ENCODE peak calls at places on chromosomes 4 and X, in eight cellular contexts. U, Z, B, Y, I, C, D and E are unnamed samples. For H3K4me1, the result is how much of the 10 kb centered on the place peaks cover.

GRCh38 chrX:48713847-48714246 is 17.3 kb downstream of the SUV39H1 start:
- DNase-seq in Z (no peak), B (no peak), U (no peak), D (no peak), C (no peak), Y (no peak), I (no peak), E (no peak)

GRCh38 chr4:79225360-79225759 is 100.5 kb downstream of the NAA11 start:
- DNase-seq in Z (no peak), U (no peak), D (no peak), C (no peak), Y (no peak), B (no peak), I (no peak), E (no peak)

GRCh38 chr4:55545133-55545532 is 1.6 kb downstream of the CLOCK start:
- DNase-seq in U (no peak), Z (no peak), Y (no peak), B (no peak), I (no peak), D (peak), C (no peak), E (no peak)

GRCh38 chr4:174222266-174222872 is 61.1 kb downstream of the FBXO8 start:
- DNase-seq in C (no peak), D (peak), Z (no peak), U (no peak), B (no peak), I (peak), Y (no peak), E (no peak)

GRCh38 chr4:94452476-94453300 is 946 bp downstream of the PDLIM5 start:
- DNase-seq in U (peak), I (peak), Y (peak), B (peak), Z (peak), D (peak), C (peak), E (peak)

GRCh38 chr4:77959566-77960338 is 97.1 kb downstream of the MRPL1 start:
- DNase-seq in C (peak), Z (no peak), D (peak), I (peak), Y (no peak), U (no peak), B (no peak), E (no peak)

GRCh38 chr4:55635760-55636621 is at the start of gene NMU:
- DNase-seq in U (peak), I (peak), Y (peak), D (no peak), C (peak), B (no peak), Z (peak), E (peak)

GRCh38 chrX:21985332-21985777 is 44.8 kb downstream of the SMS start:
- DNase-seq in U (peak), Y (no peak), B (peak), D (peak), C (peak), I (peak), Z (peak), E (peak)

GRCh38 chr4:112214397-112215264 is 17.0 kb upstream of the AP1AR start:
- DNase-seq in I (peak), Y (no peak), C (no peak), D (peak), U (no peak), Z (no peak), B (no peak), E (no peak)

GRCh38 chr4:158810487-158811215 is 41.8 kb downstream of the FNIP2 start:
- DNase-seq in C (peak), B (peak), D (peak), I (peak), U (peak), Y (no peak), Z (peak), E (peak)

GRCh38 chr4:34105311-34105710 is 2139.0 kb downstream of the ARAP2 start:
- DNase-seq in B (no peak), D (no peak), Z (no peak), U (no peak), C (no peak), Y (no peak), I (no peak), E (no peak)

GRCh38 chrX:139204903-139205667 is 325.5 kb upstream of the F9 start:
- DNase-seq in I (peak), D (no peak), Y (peak), U (peak), Z (peak), C (peak), B (peak), E (peak)

GRCh38 chr4:102789317-102789717 is 28.5 kb upstream of the MANBA start:
- DNase-seq in Y (no peak), B (no peak), C (no peak), Z (no peak), D (peak), U (no peak), I (peak), E (no peak)

GRCh38 chr4:25993564-25994185 is 79.7 kb downstream of the SMIM20 start:
- DNase-seq in Z (no peak), B (no peak), Y (no peak), C (no peak), U (peak), I (peak), D (no peak), E (no peak)

GRCh38 chr4:123783936-123784335 is 387.3 kb downstream of the SPRY1 start:
- DNase-seq in U (no peak), Y (no peak), C (no peak), Z (no peak), B (no peak), I (no peak), D (peak), E (no peak)

GRCh38 chr4:8897768-8898167 is 26.1 kb upstream of the HMX1 start:
- DNase-seq in U (no peak), Z (no peak), B (no peak), I (no peak), Y (no peak), C (no peak), D (no peak), E (no peak)

GRCh38 chrX:14702145-14702544 is 170.7 kb downstream of the FANCB start:
- DNase-seq in C (no peak), D (no peak), Y (no peak), B (no peak), I (no peak), Z (no peak), U (no peak), E (no peak)

GRCh38 chr4:139833131-139833930 is 167.7 kb downstream of the MGST2 start:
- DNase-seq in D (no peak), I (no peak), B (no peak), Y (no peak), Z (no peak), U (no peak), C (no peak), E (no peak)

DNA sequence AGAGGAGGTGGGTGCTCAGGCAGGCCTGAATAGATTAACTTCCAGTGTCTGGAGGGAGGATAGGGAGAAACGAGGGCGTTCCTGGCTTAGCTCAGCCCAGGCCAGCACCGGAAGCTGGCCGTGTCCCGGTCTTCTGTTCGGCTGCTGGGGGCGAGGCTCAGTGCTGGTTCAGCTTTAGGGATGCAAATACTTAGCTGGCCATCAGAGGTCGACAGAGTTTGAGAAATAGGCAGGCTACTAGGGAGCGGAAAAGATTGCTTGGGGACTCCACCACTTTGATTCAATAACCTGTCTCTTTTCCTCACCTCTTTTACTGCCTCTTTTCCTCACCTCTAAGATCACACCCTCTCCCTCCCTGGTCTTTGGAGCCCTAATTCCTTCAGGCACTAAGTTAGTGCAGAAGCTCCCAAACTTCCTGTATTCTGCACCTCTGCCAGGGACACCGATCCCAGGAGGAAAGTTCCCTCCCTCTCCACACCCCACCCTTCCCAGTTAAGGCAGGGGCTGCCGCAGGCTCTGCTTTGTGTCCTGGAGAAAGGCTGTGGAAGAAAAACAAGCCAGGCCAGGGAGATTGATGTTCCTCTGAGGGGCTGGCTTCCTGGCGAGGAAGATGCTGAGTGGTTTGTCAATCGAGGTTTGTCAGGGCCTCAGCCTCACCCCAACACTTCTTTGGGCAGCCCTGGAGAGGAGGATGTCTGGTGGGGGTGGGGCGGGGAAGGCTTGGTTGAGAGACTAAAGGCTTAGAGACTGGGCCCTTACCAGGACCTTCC is 6.0 kb upstream of the EFNB1 start:
- DNase-seq in Y (no peak), D (peak), Z (peak), C (no peak), B (peak), I (peak), U (no peak), E (peak)
- TF ChIP-seq CTCF in Y (peak), D (peak), Z (peak), C (peak), B (peak), I (peak), U (peak), E (peak)

GRCh38 chr4:145732001-145732400 is 52.1 kb downstream of the C4orf51 start:
- DNase-seq in C (no peak), U (no peak), B (no peak), D (no peak), Y (no peak), Z (no peak), I (no peak), E (no peak)

GRCh38 chr4:145732895-145733880 is 53.2 kb downstream of the C4orf51 start:
- DNase-seq in C (peak), B (peak), D (peak), I (peak), U (peak), Z (peak), Y (peak), E (peak)

GRCh38 chr4:145731026-145731425 is 51.1 kb downstream of the C4orf51 start:
- DNase-seq in Y (no peak), I (peak), Z (no peak), D (peak), C (peak), U (peak), B (no peak), E (no peak)

GRCh38 chr4:145734051-145734450 is 54.1 kb downstream of the C4orf51 start:
- DNase-seq in D (no peak), Z (no peak), I (no peak), U (no peak), B (no peak), C (no peak), Y (no peak), E (no peak)

GRCh38 chr4:145732416-145732815 is 52.5 kb downstream of the C4orf51 start:
- DNase-seq in C (no peak), Y (no peak), B (no peak), U (peak), I (no peak), Z (no peak), D (no peak), E (no peak)
- H3K4me1 ChIP-seq in C (under half), Y (under half), B (under half), U (half or more), I (half or more), Z (under half), D (under half), E (under half)

GRCh38 chrX:47235691-47236103 is 2.9 kb downstream of the USP11 start:
- DNase-seq in Z (no peak), U (no peak), C (no peak), Y (no peak), D (peak), I (no peak), B (no peak), E (no peak)

GRCh38 chrX:47232803-47233332 is at the start of gene USP11:
- DNase-seq in U (peak), Y (no peak), I (peak), D (peak), B (peak), C (no peak), Z (peak), E (peak)

GRCh38 chrX:47234583-47234982 is 1.8 kb downstream of the USP11 start:
- DNase-seq in I (no peak), Z (no peak), C (no peak), D (peak), U (no peak), B (no peak), Y (no peak), E (no peak)

GRCh38 chrX:47232197-47232802 is 509 bp upstream of the USP11 start:
- DNase-seq in I (no peak), Y (no peak), C (no peak), U (no peak), D (no peak), Z (no peak), B (peak), E (no peak)

DNA sequence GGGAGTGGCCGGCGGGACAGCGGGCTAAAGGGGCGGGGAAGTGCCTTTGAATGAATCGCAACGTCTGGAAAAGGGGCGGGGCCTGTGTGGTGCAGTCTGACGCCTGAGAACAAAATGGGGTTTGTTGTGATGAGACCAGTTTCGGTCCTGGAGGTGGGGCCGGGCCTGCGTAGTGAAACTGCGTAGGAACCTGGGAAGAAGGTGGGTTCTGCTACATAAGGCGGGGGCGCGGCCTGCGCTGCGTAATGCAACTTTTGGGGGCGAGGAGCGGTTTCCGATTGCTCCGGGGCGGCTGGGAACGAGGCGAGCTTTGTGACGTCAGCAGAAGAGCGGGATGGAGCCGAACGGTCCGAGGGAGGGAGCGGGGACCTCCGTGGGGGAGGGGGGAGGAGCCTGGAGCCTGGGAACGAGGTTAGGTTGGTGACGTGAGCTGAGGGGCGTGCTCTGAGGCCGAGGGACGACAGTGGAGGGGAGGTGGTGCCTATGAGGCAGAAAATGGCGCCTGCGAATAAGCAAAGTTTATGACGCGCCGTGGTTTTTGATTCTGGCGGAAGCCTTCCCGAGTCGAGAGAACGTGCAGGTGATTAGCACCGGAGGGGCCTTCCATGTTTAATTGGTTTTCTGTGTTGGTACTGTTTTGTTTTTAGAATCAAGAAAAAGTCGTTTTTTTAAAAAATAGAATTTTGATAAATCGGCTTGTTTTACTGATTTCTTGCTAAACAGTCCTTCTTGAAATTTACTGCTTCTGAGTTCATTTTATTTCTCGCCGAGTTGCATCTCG is 714 bp downstream of the USP11 start:
- DNase-seq in U (peak), C (peak), D (peak), B (peak), I (peak), Z (peak), Y (peak), E (peak)
- TF ChIP-seq POLR2A in U (peak), C (peak), D (peak), B (peak), I (peak), Z (peak), Y (no peak), E (no peak)

GRCh38 chr4:18020671-18021469 is 685 bp downstream of the LCORL start:
- DNase-seq in C (peak), D (peak), Y (peak), B (peak), U (peak), Z (peak), I (peak), E (peak)
- TF ChIP-seq CTCF in C (no peak), D (no peak), Y (peak), B (no peak), U (no peak), Z (no peak), I (no peak), E (no peak)

DNA sequence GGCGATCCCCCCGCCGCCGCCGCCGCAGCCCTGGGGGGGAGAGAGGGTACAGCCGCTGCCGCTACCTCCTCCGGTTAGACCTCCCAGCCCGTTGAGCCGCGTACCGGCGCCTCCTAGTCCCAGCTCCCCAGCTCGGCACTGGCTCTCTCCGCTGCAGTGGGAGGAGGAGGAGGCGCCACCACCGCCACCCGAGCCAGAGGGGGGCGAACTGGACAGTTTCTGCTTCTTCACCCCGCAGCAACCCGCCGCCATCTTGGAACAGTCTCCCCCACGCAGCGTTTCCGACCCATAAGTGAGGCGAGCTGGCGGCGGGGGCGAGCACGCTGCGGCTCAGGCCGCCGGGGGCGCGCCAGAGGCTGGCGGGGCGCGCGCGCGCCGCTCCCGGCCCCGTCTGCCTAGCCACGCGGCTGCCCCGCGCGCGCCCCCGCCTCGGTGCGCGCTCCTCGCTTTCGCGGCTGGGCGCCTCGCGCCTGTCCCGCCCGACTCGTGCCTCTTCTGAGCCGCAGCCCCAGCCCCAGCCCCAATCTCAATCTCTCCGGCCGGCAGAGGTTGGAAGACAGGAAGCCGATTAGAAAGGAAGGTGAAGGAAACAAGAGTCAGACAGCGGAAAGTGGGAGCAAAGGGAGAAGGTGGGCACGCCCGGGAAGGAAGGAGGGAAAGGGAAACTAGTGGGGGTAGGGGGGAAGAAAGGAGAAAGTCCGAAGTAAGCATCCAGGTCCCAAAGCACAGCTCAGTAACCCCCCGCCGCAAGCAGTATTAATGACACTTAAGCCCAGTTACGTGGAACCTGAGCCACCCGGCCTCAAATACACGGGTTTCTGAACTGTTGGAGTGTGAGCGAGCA is at the start of gene AMMECR1:
- DNase-seq in B (peak), C (peak), I (peak), U (peak), Y (peak), Z (peak), D (peak), E (peak)
- H3K4me1 ChIP-seq in B (under half), C (under half), I (under half), U (under half), Y (under half), Z (under half), D (under half), E (under half)

GRCh38 chrX:57121162-57121741 is at the start of gene SPIN2B:
- DNase-seq in U (peak), D (peak), B (peak), Z (peak), I (peak), Y (peak), C (peak), E (peak)
- TF ChIP-seq POLR2A in U (peak), D (no peak), B (no peak), Z (peak), I (peak), Y (no peak), C (peak), E (no peak)

GRCh38 chr4:137468836-137469235 is 63.5 kb downstream of the PCDH18 start:
- DNase-seq in Y (no peak), B (no peak), D (no peak), Z (no peak), C (no peak), U (no peak), I (no peak), E (no peak)
- TF ChIP-seq CTCF in Y (no peak), B (no peak), D (no peak), Z (no peak), C (no peak), U (no peak), I (no peak), E (no peak)